ENCODE peak calls at places on chromosome 13, in six cellular contexts. One of them, this sample, is unnamed.
A peak's percentile ranks its signal among the peaks of the same experiment; 100 is the strongest.

GRCh38 chr13:47999973-48000372 is 1.1 kb downstream of the SUCLA2 start:
- DNase-seq in neuronal stem cell: no peak
- DNase-seq in SK-N-SH: no peak
- DNase-seq in PC-3: no peak
- DNase-seq in HCT116: no peak
- DNase-seq in fibroblast of lung: no peak
- DNase-seq in this sample: no peak

GRCh38 chr13:43180837-43181236 is 157.5 kb downstream of the DNAJC15 start:
- DNase-seq in neuronal stem cell: no peak
- DNase-seq in fibroblast of lung: no peak
- DNase-seq in HCT116: no peak
- DNase-seq in PC-3: no peak
- DNase-seq in SK-N-SH: no peak
- DNase-seq in this sample: no peak

GRCh38 chr13:21738636-21739035 is 67.8 kb downstream of the FGF9 start:
- DNase-seq in neuronal stem cell: no peak
- DNase-seq in HCT116: no peak
- DNase-seq in PC-3: no peak
- DNase-seq in fibroblast of lung: no peak
- DNase-seq in SK-N-SH: no peak
- DNase-seq in this sample: no peak

GRCh38 chr13:45496942-45497341 is 32.2 kb downstream of the COG3 start:
- DNase-seq in fibroblast of lung: no peak
- DNase-seq in HCT116: no peak
- DNase-seq in PC-3: peak; percentile 51
- DNase-seq in neuronal stem cell: no peak
- DNase-seq in SK-N-SH: no peak
- DNase-seq in this sample: no peak

GRCh38 chr13:74061939-74062595 is 72.1 kb downstream of the KLF12 start:
- DNase-seq in neuronal stem cell: no peak
- DNase-seq in HCT116: no peak
- DNase-seq in PC-3: no peak
- DNase-seq in fibroblast of lung: peak; percentile 50
- DNase-seq in SK-N-SH: peak; percentile 19
- DNase-seq in this sample: no peak

GRCh38 chr13:65497265-65497664 is 1732.9 kb downstream of the PCDH9 start:
- DNase-seq in fibroblast of lung: no peak
- DNase-seq in PC-3: peak; percentile 86
- DNase-seq in SK-N-SH: no peak
- DNase-seq in neuronal stem cell: no peak
- DNase-seq in HCT116: peak; percentile 6
- DNase-seq in this sample: no peak

GRCh38 chr13:37648604-37649003 is 50.0 kb upstream of the POSTN start:
- DNase-seq in PC-3: peak; percentile 79
- DNase-seq in SK-N-SH: no peak
- DNase-seq in HCT116: no peak
- DNase-seq in fibroblast of lung: peak; percentile 72
- DNase-seq in neuronal stem cell: no peak
- DNase-seq in this sample: no peak

GRCh38 chr13:36981156-36981743 is 17.9 kb downstream of the ALG5 start:
- DNase-seq in SK-N-SH: peak; percentile 50
- DNase-seq in PC-3: peak; percentile 62
- DNase-seq in neuronal stem cell: no peak
- DNase-seq in HCT116: no peak
- DNase-seq in fibroblast of lung: peak; percentile 82
- DNase-seq in this sample: peak; percentile 46

GRCh38 chr13:61684976-61685682 is 269.5 kb upstream of the PCDH20 start:
- DNase-seq in HCT116: no peak
- DNase-seq in PC-3: no peak
- DNase-seq in neuronal stem cell: no peak
- DNase-seq in SK-N-SH: no peak
- DNase-seq in fibroblast of lung: no peak
- DNase-seq in this sample: no peak

GRCh38 chr13:61685683-61686013 is 270.0 kb upstream of the PCDH20 start:
- DNase-seq in neuronal stem cell: peak; percentile 20
- DNase-seq in HCT116: peak; percentile 3
- DNase-seq in SK-N-SH: peak; percentile 11
- DNase-seq in PC-3: no peak
- DNase-seq in fibroblast of lung: no peak
- DNase-seq in this sample: peak; percentile 68
- H2AFZ ChIP-seq in neuronal stem cell: no peak overlapping the region
- H2AFZ ChIP-seq in HCT116: no peak overlapping the region
- H2AFZ ChIP-seq in SK-N-SH: no peak overlapping the region
- H2AFZ ChIP-seq in PC-3: no peak overlapping the region
- H2AFZ ChIP-seq in fibroblast of lung: no peak overlapping the region
- H2AFZ ChIP-seq in this sample: no peak overlapping the region

GRCh38 chr13:59119475-59119874 is 1044.3 kb downstream of the DIAPH3 start:
- DNase-seq in HCT116: no peak
- DNase-seq in SK-N-SH: no peak
- DNase-seq in neuronal stem cell: no peak
- DNase-seq in fibroblast of lung: no peak
- DNase-seq in PC-3: no peak
- DNase-seq in this sample: no peak
- H3K4me2 ChIP-seq in HCT116: no peak overlapping the region
- H3K4me2 ChIP-seq in SK-N-SH: no peak overlapping the region
- H3K4me2 ChIP-seq in neuronal stem cell: no peak overlapping the region
- H3K4me2 ChIP-seq in fibroblast of lung: peak overlapping the region; percentile 58
- H3K4me2 ChIP-seq in PC-3: no peak overlapping the region
- H3K4me2 ChIP-seq in this sample: no peak overlapping the region

GRCh38 chr13:34039678-34040077 is 221.7 kb downstream of the RFC3 start:
- DNase-seq in fibroblast of lung: no peak
- DNase-seq in PC-3: no peak
- DNase-seq in SK-N-SH: no peak
- DNase-seq in neuronal stem cell: no peak
- DNase-seq in HCT116: no peak
- DNase-seq in this sample: no peak

GRCh38 chr13:34035178-34035577 is 217.2 kb downstream of the RFC3 start:
- DNase-seq in HCT116: no peak
- DNase-seq in fibroblast of lung: no peak
- DNase-seq in neuronal stem cell: no peak
- DNase-seq in SK-N-SH: no peak
- DNase-seq in PC-3: no peak
- DNase-seq in this sample: no peak

GRCh38 chr13:34035676-34036325 is 217.9 kb downstream of the RFC3 start:
- DNase-seq in fibroblast of lung: no peak
- DNase-seq in neuronal stem cell: no peak
- DNase-seq in HCT116: no peak
- DNase-seq in SK-N-SH: no peak
- DNase-seq in PC-3: peak; percentile 85
- DNase-seq in this sample: no peak

GRCh38 chr13:34038326-34039068 is 220.5 kb downstream of the RFC3 start:
- DNase-seq in PC-3: no peak
- DNase-seq in HCT116: no peak
- DNase-seq in SK-N-SH: no peak
- DNase-seq in fibroblast of lung: no peak
- DNase-seq in neuronal stem cell: no peak
- DNase-seq in this sample: no peak

GRCh38 chr13:34037636-34038325 is 219.8 kb downstream of the RFC3 start:
- DNase-seq in neuronal stem cell: no peak
- DNase-seq in fibroblast of lung: no peak
- DNase-seq in PC-3: peak; percentile 51
- DNase-seq in SK-N-SH: no peak
- DNase-seq in HCT116: no peak
- DNase-seq in this sample: peak; percentile 32
- H3K9ac ChIP-seq in neuronal stem cell: no peak overlapping the region
- H3K9ac ChIP-seq in fibroblast of lung: no peak overlapping the region
- H3K9ac ChIP-seq in PC-3: no peak overlapping the region
- H3K9ac ChIP-seq in SK-N-SH: no peak overlapping the region
- H3K9ac ChIP-seq in HCT116: no peak overlapping the region
- H3K9ac ChIP-seq in this sample: no peak overlapping the region

GRCh38 chr13:29402168-29402621 is 193.3 kb downstream of the SLC7A1 start:
- DNase-seq in neuronal stem cell: no peak
- DNase-seq in SK-N-SH: no peak
- DNase-seq in PC-3: peak; percentile 8
- DNase-seq in HCT116: no peak
- DNase-seq in fibroblast of lung: peak; percentile 1
- DNase-seq in this sample: no peak
- H2AFZ ChIP-seq in neuronal stem cell: no peak overlapping the region
- H2AFZ ChIP-seq in SK-N-SH: no peak overlapping the region
- H2AFZ ChIP-seq in PC-3: no peak overlapping the region
- H2AFZ ChIP-seq in HCT116: no peak overlapping the region
- H2AFZ ChIP-seq in fibroblast of lung: no peak overlapping the region
- H2AFZ ChIP-seq in this sample: no peak overlapping the region

GRCh38 chr13:54029720-54030119 is 1001.1 kb downstream of the OLFM4 start:
- DNase-seq in HCT116: no peak
- DNase-seq in PC-3: no peak
- DNase-seq in SK-N-SH: no peak
- DNase-seq in neuronal stem cell: no peak
- DNase-seq in fibroblast of lung: no peak
- DNase-seq in this sample: no peak
- H3K4me2 ChIP-seq in HCT116: no peak overlapping the region
- H3K4me2 ChIP-seq in PC-3: no peak overlapping the region
- H3K4me2 ChIP-seq in SK-N-SH: no peak overlapping the region
- H3K4me2 ChIP-seq in neuronal stem cell: no peak overlapping the region
- H3K4me2 ChIP-seq in fibroblast of lung: no peak overlapping the region
- H3K4me2 ChIP-seq in this sample: no peak overlapping the region

DNA sequence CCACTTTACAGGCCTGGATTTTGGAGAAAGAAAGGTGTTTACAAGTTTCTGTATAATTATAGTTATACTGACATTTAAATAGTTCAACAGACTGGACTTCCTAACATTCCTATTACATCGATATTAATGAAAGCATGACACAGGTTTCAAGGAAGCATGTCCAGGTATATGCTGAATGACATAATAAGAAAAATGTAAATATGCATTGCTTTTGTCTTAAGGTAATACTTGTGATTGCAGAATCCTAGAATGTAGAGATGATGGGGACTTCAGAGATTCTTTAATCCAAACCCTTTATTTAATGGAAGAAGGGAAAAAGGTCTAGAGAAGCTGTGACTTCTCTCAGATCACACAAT is 5.0 kb downstream of the STARD13 start:
- DNase-seq in HCT116: no peak
- DNase-seq in PC-3: no peak
- DNase-seq in neuronal stem cell: no peak
- DNase-seq in fibroblast of lung: no peak
- DNase-seq in SK-N-SH: no peak
- DNase-seq in this sample: no peak
- H3K9ac ChIP-seq in HCT116: no peak overlapping the region
- H3K9ac ChIP-seq in PC-3: peak overlapping the region; percentile 53
- H3K9ac ChIP-seq in neuronal stem cell: no peak overlapping the region
- H3K9ac ChIP-seq in fibroblast of lung: no peak overlapping the region
- H3K9ac ChIP-seq in SK-N-SH: peak overlapping the region; percentile 55
- H3K9ac ChIP-seq in this sample: no peak overlapping the region

GRCh38 chr13:24168980-24169379 is 8.5 kb downstream of the SPATA13 start:
- DNase-seq in fibroblast of lung: no peak
- DNase-seq in PC-3: no peak
- DNase-seq in HCT116: no peak
- DNase-seq in neuronal stem cell: no peak
- DNase-seq in SK-N-SH: no peak
- DNase-seq in this sample: no peak

GRCh38 chr13:24172071-24172470 is 11.6 kb downstream of the SPATA13 start:
- DNase-seq in fibroblast of lung: no peak
- DNase-seq in SK-N-SH: no peak
- DNase-seq in HCT116: no peak
- DNase-seq in PC-3: no peak
- DNase-seq in neuronal stem cell: no peak
- DNase-seq in this sample: no peak

GRCh38 chr13:24167666-24168391 is 7.3 kb downstream of the SPATA13 start:
- DNase-seq in HCT116: no peak
- DNase-seq in fibroblast of lung: no peak
- DNase-seq in SK-N-SH: no peak
- DNase-seq in neuronal stem cell: no peak
- DNase-seq in PC-3: no peak
- DNase-seq in this sample: no peak

GRCh38 chr13:24165746-24166145 is 5.2 kb downstream of the SPATA13 start:
- DNase-seq in PC-3: no peak
- DNase-seq in fibroblast of lung: peak; percentile 54
- DNase-seq in neuronal stem cell: no peak
- DNase-seq in SK-N-SH: no peak
- DNase-seq in HCT116: no peak
- DNase-seq in this sample: no peak

DNA sequence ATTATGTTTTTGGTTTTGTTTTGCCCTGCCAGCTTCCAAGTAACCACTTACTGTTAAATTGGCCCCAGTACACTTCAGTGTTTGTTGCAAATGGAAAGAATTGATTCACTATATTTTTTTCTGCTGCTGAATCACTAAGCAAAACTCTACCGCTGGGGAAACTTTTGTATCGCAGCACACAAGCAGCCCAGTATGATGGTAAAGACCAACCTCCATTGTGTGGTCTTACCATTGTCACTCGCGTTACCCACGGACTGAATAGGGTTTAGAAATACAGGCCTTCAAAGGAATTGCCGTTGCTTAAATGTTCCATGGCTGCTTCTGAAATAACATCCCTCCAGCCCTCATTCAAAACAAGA is 7.9 kb downstream of the SPATA13 start:
- DNase-seq in PC-3: no peak
- DNase-seq in fibroblast of lung: no peak
- DNase-seq in SK-N-SH: no peak
- DNase-seq in HCT116: no peak
- DNase-seq in neuronal stem cell: no peak
- DNase-seq in this sample: peak; percentile 67
- H2AFZ ChIP-seq in PC-3: no peak overlapping the region
- H2AFZ ChIP-seq in fibroblast of lung: no peak overlapping the region
- H2AFZ ChIP-seq in SK-N-SH: no peak overlapping the region
- H2AFZ ChIP-seq in HCT116: no peak overlapping the region
- H2AFZ ChIP-seq in neuronal stem cell: no peak overlapping the region
- H2AFZ ChIP-seq in this sample: no peak overlapping the region

DNA sequence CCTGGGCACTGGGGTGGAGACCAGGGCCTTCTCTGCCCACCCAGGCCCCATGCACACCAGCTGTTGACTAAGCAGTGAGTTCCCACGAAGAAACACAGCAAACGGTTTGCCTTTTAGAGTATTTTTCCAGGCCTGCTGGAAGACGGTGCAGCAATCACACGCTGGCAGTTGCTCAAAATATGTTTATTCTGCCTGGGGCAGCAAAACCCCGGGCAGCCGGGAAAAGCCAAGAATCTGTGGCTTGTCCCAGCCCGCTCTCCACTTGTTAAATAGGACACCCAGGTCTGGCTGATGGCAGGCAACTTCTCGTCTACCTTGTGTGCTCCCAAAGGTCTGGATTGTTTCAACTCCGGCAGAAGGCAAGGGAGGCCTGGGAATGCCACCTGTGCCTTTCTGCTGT is 40.8 kb downstream of the GGACT start:
- DNase-seq in fibroblast of lung: peak; percentile 20
- DNase-seq in HCT116: no peak
- DNase-seq in PC-3: no peak
- DNase-seq in neuronal stem cell: no peak
- DNase-seq in SK-N-SH: peak; percentile 61
- DNase-seq in this sample: no peak
- H3K4me2 ChIP-seq in fibroblast of lung: no peak overlapping the region
- H3K4me2 ChIP-seq in HCT116: no peak overlapping the region
- H3K4me2 ChIP-seq in PC-3: no peak overlapping the region
- H3K4me2 ChIP-seq in neuronal stem cell: no peak overlapping the region
- H3K4me2 ChIP-seq in SK-N-SH: no peak overlapping the region
- H3K4me2 ChIP-seq in this sample: no peak overlapping the region

DNA sequence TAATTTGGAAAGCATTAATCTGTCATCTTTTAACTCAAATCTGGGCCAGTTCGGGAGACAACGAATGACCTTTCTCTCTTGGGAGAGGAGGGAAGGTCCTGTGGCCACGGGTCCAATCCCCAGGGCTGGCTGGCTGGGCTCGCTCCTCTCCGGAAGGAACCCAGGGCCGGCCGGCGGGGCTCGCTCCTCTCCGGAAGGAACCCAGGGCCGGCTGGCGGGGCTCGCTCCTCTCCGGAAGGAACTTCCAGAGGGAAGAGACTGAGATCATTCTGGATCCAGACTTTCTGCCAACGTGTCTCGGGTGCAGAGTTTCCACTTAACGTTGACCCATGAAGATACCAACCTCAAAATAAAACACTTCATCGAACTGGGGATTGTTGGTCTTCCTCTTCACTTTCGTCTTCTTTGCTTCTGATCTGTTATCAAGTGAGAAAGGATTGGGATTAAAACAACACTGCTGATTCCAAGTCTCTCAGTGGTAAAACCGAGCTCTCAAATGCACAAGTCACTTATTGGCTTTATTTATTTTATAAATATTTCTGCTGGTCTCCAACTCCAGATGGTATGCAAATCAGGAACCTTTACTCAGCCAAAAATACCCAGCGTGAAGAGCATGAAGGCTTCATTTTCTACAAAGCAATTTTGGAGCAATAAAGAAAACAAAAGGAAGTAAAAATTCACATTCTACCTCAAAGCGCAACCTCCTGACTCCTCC is 53.3 kb upstream of the C13orf46 start:
- DNase-seq in HCT116: no peak
- DNase-seq in PC-3: no peak
- DNase-seq in neuronal stem cell: no peak
- DNase-seq in fibroblast of lung: peak; percentile 62
- DNase-seq in SK-N-SH: no peak
- DNase-seq in this sample: no peak
- H3K9ac ChIP-seq in HCT116: no peak overlapping the region
- H3K9ac ChIP-seq in PC-3: no peak overlapping the region
- H3K9ac ChIP-seq in neuronal stem cell: no peak overlapping the region
- H3K9ac ChIP-seq in fibroblast of lung: no peak overlapping the region
- H3K9ac ChIP-seq in SK-N-SH: no peak overlapping the region
- H3K9ac ChIP-seq in this sample: no peak overlapping the region

This sample was measured in neural progenitor cell.